ENCODE peak calls at places on chromosomes 6 and 20, in four cellular contexts. Q is IMR-90, W is sigmoid colon, J is GM12878. Y is an unnamed sample.

GRCh38 chr6:105204768-105205167 is 25.0 kb upstream of the POPDC3 start:
- DNase-seq in Q (no peak), W (no peak), J (no peak), Y (no peak)

GRCh38 chr6:156427345-156427744 is 349.8 kb upstream of the ARID1B start:
- DNase-seq in Q (peak; percentile 91), W (no peak), J (no peak), Y (no peak)

GRCh38 chr6:7051780-7052440 is 55.9 kb upstream of the RREB1 start:
- DNase-seq in Q (no peak), W (peak; percentile 77), J (no peak), Y (peak; percentile 73)

GRCh38 chr6:136923116-136923953 is 1.2 kb downstream of the SLC35D3 start:
- DNase-seq in Q (no peak), W (no peak), J (no peak), Y (no peak)

GRCh38 chr20:18739785-18740184 is 73.8 kb upstream of the SCP2D1 start:
- DNase-seq in Q (peak; percentile 90), W (peak; percentile 89), J (no peak), Y (no peak)

GRCh38 chr6:71510057-71510713 is 221.6 kb downstream of the OGFRL1 start:
- DNase-seq in Q (peak; percentile 84), W (peak; percentile 74), J (no peak), Y (peak; percentile 59)

GRCh38 chr6:125524356-125524755 is 222.6 kb upstream of the HDDC2 start:
- DNase-seq in Q (no peak), W (no peak), J (no peak), Y (no peak)

GRCh38 chr6:121236984-121237383 is 97.3 kb downstream of the TBC1D32 start:
- DNase-seq in Q (no peak), W (no peak), J (no peak), Y (no peak)

GRCh38 chr6:2498224-2498623 is 252.5 kb downstream of the MYLK4 start:
- DNase-seq in Q (no peak), W (no peak), J (no peak), Y (no peak)

GRCh38 chr20:58902003-58902402 is 49.5 kb downstream of the GNAS start:
- DNase-seq in Q (no peak), W (no peak), J (no peak), Y (no peak)
- H3K36me3 ChIP-seq in Q (peaks cover 36% of the 10 kb centered on the region), W (peaks cover 38% of the 10 kb centered on the region), J (peaks cover 10% of the 10 kb centered on the region), Y (peaks cover 17% of the 10 kb centered on the region)

GRCh38 chr6:20877008-20877937 is 343.0 kb downstream of the CDKAL1 start:
- DNase-seq in Q (peak; percentile 97), W (peak; percentile 69), J (peak; percentile 89), Y (peak; percentile 78)
- TF ChIP-seq POLR2A in Q (no peak), W (no peak), J (no peak), Y (no peak)

DNA sequence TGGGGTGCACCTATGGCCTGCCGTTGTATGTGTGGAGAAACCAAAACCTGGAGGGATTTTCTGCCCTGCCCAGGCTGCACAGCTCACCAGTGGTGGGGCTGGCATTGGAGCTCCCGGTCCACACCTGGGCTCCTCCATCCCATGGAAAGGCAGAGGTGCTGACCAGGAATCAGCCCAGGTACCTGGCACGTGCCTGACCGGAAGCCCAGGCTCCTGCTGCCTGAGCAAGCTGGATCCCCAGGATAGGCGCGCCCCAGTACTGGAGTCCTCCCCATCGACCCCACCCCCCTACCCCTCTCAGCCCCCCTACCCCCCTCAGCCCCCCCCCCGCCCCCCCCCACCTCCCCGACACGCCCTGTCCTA is 39.9 kb upstream of the HMGA1 start:
- DNase-seq in Q (no peak), W (no peak), J (no peak), Y (no peak)
- H3K4me3 ChIP-seq in Q (peak overlapping the region; percentile 39), W (peak overlapping the region; percentile 31), J (peak overlapping the region; percentile 64), Y (peak overlapping the region; percentile 34)

DNA sequence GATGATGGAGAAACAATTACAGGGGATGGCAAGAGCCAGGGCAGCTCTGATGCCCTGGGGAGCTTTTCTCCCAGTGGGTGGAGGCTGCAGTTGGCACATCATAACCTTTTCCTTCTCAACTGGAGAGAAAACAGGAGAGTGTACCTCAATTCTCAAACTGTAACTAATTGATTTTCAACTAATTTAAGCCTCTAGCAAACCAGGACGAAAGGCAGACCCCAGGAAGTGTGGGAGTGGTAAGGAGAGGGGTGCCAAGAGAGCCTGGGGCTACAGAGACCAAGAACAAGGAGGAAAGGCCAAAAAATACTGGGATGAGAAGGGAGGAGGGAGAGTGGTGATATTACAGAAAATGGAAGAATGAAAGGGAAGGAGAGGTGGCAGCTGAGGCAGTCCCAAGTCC is 5.7 kb downstream of the BMP5 start:
- DNase-seq in Q (no peak), W (no peak), J (no peak), Y (no peak)
- H3K36me3 ChIP-seq in Q (no peaks in the 10 kb centered on the region), W (no peaks in the 10 kb centered on the region), J (no peaks in the 10 kb centered on the region), Y (no peaks in the 10 kb centered on the region)

GRCh38 chr20:2839732-2840137 is 720 bp downstream of the PCED1A start:
- DNase-seq in Q (no peak), W (no peak), J (no peak), Y (no peak)

GRCh38 chr20:2838847-2839671 is 1.4 kb downstream of the PCED1A start:
- DNase-seq in Q (no peak), W (no peak), J (no peak), Y (no peak)

GRCh38 chr20:2840967-2841531 is 504 bp downstream of the VPS16 start:
- DNase-seq in Q (peak; percentile 72), W (peak; percentile 86), J (no peak), Y (peak; percentile 74)

GRCh38 chr20:2838170-2838797 is 2.2 kb downstream of the PCED1A start:
- DNase-seq in Q (no peak), W (no peak), J (peak; percentile 34), Y (no peak)

DNA sequence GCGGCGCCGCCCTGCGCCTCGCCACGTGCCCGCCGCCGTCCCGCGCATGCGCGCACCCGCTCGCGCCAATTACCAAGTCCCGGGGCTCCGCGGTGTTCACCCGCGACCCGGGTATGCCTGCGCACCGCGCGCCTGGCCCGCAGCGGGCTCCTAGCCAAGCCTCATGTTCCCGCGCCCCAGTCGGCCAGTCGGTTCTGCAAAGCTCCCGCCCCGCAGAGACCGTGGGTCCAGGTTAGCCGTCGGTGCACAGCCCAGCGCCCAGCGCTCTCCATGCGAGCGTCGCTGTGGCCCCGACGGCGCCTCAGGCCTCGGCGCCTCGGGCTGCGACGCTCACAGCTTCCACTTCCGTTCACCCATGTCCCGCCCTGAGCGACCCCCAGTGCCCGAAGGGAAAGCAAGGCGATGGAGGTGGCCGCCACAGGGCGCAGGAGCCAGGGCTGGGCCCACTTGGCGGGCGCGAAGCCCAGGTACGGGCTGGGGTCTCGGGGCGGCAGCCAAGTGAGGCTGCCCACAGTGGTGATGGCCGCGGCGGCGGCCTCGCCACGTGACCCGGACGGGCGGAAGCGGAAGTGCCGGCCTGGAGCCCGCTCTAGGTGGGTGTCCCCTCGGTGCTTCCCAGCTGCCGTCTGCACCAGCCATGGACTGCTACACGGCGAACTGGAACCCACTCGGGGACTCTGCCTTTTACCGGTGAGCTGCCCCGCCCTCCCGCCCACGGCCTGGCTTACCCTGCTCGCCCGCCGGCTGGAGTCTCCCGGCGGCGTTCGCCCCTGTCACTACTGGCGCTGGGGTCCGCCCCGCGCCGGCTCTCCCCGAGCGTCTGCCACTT is at the start of the genes PCED1A and VPS16:
- DNase-seq in Q (peak; percentile 85), W (peak; percentile 93), J (peak; percentile 43), Y (peak; percentile 89)
- TF ChIP-seq POLR2A in Q (no peak), W (peak; percentile 25), J (peak; percentile 92), Y (peak; percentile 64)

GRCh38 chr6:170294813-170295518 is 4.1 kb upstream of the DLL1 start:
- DNase-seq in Q (no peak), W (no peak), J (no peak), Y (no peak)

GRCh38 chr6:170297577-170298330 is 6.9 kb upstream of the DLL1 start:
- DNase-seq in Q (no peak), W (no peak), J (no peak), Y (no peak)

GRCh38 chr6:170296746-170297576 is 6.1 kb upstream of the DLL1 start:
- DNase-seq in Q (no peak), W (no peak), J (no peak), Y (no peak)

GRCh38 chr6:170295519-170296422 is 4.9 kb upstream of the DLL1 start:
- DNase-seq in Q (no peak), W (no peak), J (no peak), Y (peak; percentile 59)

DNA sequence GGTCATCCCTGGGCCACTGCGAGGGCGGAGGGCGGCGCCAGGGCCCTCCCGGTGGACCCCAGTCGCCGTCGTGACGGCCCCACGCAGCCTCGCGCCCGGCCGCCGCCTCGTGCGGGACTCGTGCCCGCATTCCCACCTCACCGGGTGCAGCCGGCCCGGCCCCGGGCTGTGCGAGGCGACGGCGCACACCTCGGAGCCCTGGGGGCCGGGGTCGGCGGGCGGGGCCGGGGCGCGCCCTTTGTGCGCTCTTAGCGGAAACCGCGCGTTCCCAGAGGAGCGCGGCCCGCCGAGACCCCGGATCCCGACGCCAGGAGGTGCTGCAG is 5.5 kb upstream of the DLL1 start:
- DNase-seq in Q (no peak), W (no peak), J (no peak), Y (no peak)
- H3K4me3 ChIP-seq in Q (no peak overlapping the region), W (no peak overlapping the region), J (no peak overlapping the region), Y (no peak overlapping the region)

Y was measured in right lobe of liver.